ENCODE peak calls at places on chromosomes 1 and 21, in seven cellular contexts. L, J, P, I, C, N and Y are unnamed samples.

GRCh38 chr1:245153645-245154428 is 948 bp upstream of the KIF26B start:
- DNase-seq in L (no peak), J (peak), P (peak), I (no peak), C (no peak), N (peak), Y (no peak)

GRCh38 chr1:54287176-54287650 is 87.2 kb downstream of the MRPL37 start:
- DNase-seq in L (peak), J (no peak), P (peak), I (peak), C (peak), N (peak), Y (peak)

GRCh38 chr1:208866351-208866750 is 622.2 kb upstream of the PLXNA2 start:
- DNase-seq in L (no peak), J (no peak), P (no peak), I (no peak), C (no peak), N (no peak), Y (no peak)

GRCh38 chr1:210301254-210301955 is 27.3 kb upstream of the HHAT start:
- DNase-seq in L (no peak), J (no peak), P (no peak), I (no peak), C (no peak), N (no peak), Y (no peak)

GRCh38 chr1:201728731-201729130 is 100.2 kb upstream of the IPO9 start:
- DNase-seq in L (no peak), J (no peak), P (no peak), I (no peak), C (no peak), N (no peak), Y (no peak)

GRCh38 chr1:911875-912739 is 11.6 kb upstream of the SAMD11 start:
- DNase-seq in L (no peak), J (peak), P (no peak), I (no peak), C (no peak), N (peak), Y (no peak)

GRCh38 chr1:156657161-156657970 is 15.4 kb downstream of the BCAN start:
- DNase-seq in L (peak), J (peak), P (peak), I (peak), C (peak), N (peak), Y (peak)

GRCh38 chr1:59705849-59706599 is 108.7 kb upstream of the HOOK1 start:
- DNase-seq in L (peak), J (no peak), P (peak), I (peak), C (no peak), N (no peak), Y (no peak)

GRCh38 chr1:8162168-8162567 is 136.1 kb upstream of the ERRFI1 start:
- DNase-seq in L (no peak), J (no peak), P (no peak), I (no peak), C (no peak), N (no peak), Y (no peak)

GRCh38 chr1:109838838-109839240 is 71.8 kb upstream of the CSF1 start:
- DNase-seq in L (no peak), J (no peak), P (no peak), I (peak), C (no peak), N (no peak), Y (no peak)

GRCh38 chr1:19647643-19648042 is 3.5 kb downstream of the NBL1 start:
- DNase-seq in L (no peak), J (peak), P (no peak), I (no peak), C (no peak), N (no peak), Y (no peak)

GRCh38 chr1:1091344-1092148 is 17.4 kb upstream of the RNF223 start:
- DNase-seq in L (no peak), J (peak), P (no peak), I (no peak), C (no peak), N (peak), Y (peak)

GRCh38 chr1:7810395-7810794 is 26.3 kb downstream of the PER3 start:
- DNase-seq in L (no peak), J (no peak), P (peak), I (peak), C (no peak), N (no peak), Y (peak)

GRCh38 chr1:170664828-170665617 is 1.1 kb downstream of the PRRX1 start:
- DNase-seq in L (peak), J (peak), P (no peak), I (peak), C (no peak), N (no peak), Y (no peak)

GRCh38 chr1:8424539-8425116 is 106.7 kb downstream of the SLC45A1 start:
- DNase-seq in L (peak), J (no peak), P (peak), I (no peak), C (peak), N (peak), Y (peak)

GRCh38 chr1:4267381-4268261 is 367.5 kb upstream of the C1orf174 start:
- DNase-seq in L (no peak), J (no peak), P (no peak), I (no peak), C (no peak), N (no peak), Y (no peak)

GRCh38 chr1:100622966-100623762 is 85.2 kb downstream of the GPR88 start:
- DNase-seq in L (no peak), J (no peak), P (no peak), I (peak), C (no peak), N (no peak), Y (no peak)

GRCh38 chr1:243233908-243234307 is 21.2 kb downstream of the CEP170 start:
- DNase-seq in L (no peak), J (no peak), P (no peak), I (peak), C (no peak), N (no peak), Y (no peak)

GRCh38 chr1:118335372-118335771 is 150.3 kb upstream of the SPAG17 start:
- DNase-seq in L (no peak), J (no peak), P (no peak), I (peak), C (no peak), N (no peak), Y (no peak)

GRCh38 chr1:30259631-30260030 is 463.8 kb downstream of the MATN1 start:
- DNase-seq in L (no peak), J (no peak), P (no peak), I (no peak), C (no peak), N (no peak), Y (no peak)

GRCh38 chr1:160877221-160877620 is 7.8 kb downstream of the ITLN1 start:
- DNase-seq in L (no peak), J (no peak), P (peak), I (no peak), C (no peak), N (no peak), Y (peak)

GRCh38 chr1:155017021-155017945 is 14.7 kb downstream of the ZBTB7B start:
- DNase-seq in L (peak), J (peak), P (peak), I (peak), C (peak), N (peak), Y (peak)

GRCh38 chr21:16773206-16773605 is 739.6 kb upstream of the CXADR start:
- DNase-seq in L (no peak), J (no peak), P (no peak), I (peak), C (no peak), N (no peak), Y (no peak)

GRCh38 chr1:59238993-59239392 is 57.9 kb upstream of the FGGY start:
- DNase-seq in L (no peak), J (no peak), P (no peak), I (no peak), C (no peak), N (no peak), Y (no peak)

GRCh38 chr1:204213668-204214662 is at the start of gene GOLT1A:
- DNase-seq in L (peak), J (peak), P (peak), I (peak), C (peak), N (no peak), Y (peak)

GRCh38 chr1:167305705-167306277 is 85.1 kb downstream of the POU2F1 start:
- DNase-seq in L (no peak), J (no peak), P (no peak), I (no peak), C (no peak), N (no peak), Y (no peak)

GRCh38 chr1:171486048-171486519 is 754 bp downstream of the PRRC2C start:
- DNase-seq in L (peak), J (no peak), P (peak), I (peak), C (peak), N (no peak), Y (peak)

GRCh38 chr1:95116666-95117206 is 419 bp upstream of the TLCD4 start:
- DNase-seq in L (peak), J (no peak), P (peak), I (peak), C (peak), N (peak), Y (peak)

GRCh38 chr1:229029644-229030235 is 241.2 kb upstream of the RAB4A start:
- DNase-seq in L (no peak), J (no peak), P (peak), I (no peak), C (no peak), N (no peak), Y (no peak)

GRCh38 chr1:5660141-5660935 is 331.9 kb downstream of the NPHP4 start:
- DNase-seq in L (peak), J (no peak), P (peak), I (no peak), C (no peak), N (no peak), Y (peak)

GRCh38 chr1:98739762-98740161 is 78.2 kb downstream of the SNX7 start:
- DNase-seq in L (no peak), J (no peak), P (no peak), I (no peak), C (no peak), N (no peak), Y (no peak)

GRCh38 chr1:47380699-47381098 is 35.4 kb upstream of the FOXE3 start:
- DNase-seq in L (no peak), J (no peak), P (no peak), I (no peak), C (no peak), N (no peak), Y (no peak)

GRCh38 chr1:27940870-27941269 is 6.1 kb downstream of the SMPDL3B start:
- DNase-seq in L (no peak), J (no peak), P (no peak), I (no peak), C (no peak), N (peak), Y (no peak)

GRCh38 chr1:12643785-12644184 is at the start of gene AADACL4:
- DNase-seq in L (no peak), J (no peak), P (no peak), I (no peak), C (no peak), N (no peak), Y (no peak)

GRCh38 chr1:12644829-12645228 is 944 bp downstream of the AADACL4 start:
- DNase-seq in L (no peak), J (no peak), P (no peak), I (no peak), C (no peak), N (no peak), Y (no peak)

GRCh38 chr1:12644237-12644636 is 352 bp downstream of the AADACL4 start:
- DNase-seq in L (no peak), J (no peak), P (no peak), I (no peak), C (no peak), N (no peak), Y (no peak)

GRCh38 chr1:12640958-12641272 is 3.0 kb upstream of the AADACL4 start:
- DNase-seq in L (no peak), J (no peak), P (no peak), I (no peak), C (no peak), N (no peak), Y (no peak)

GRCh38 chr1:12643079-12643478 is 806 bp upstream of the AADACL4 start:
- DNase-seq in L (no peak), J (no peak), P (peak), I (no peak), C (no peak), N (no peak), Y (no peak)
- TF ChIP-seq POLR2A in L (no peak), J (no peak), P (no peak), I (no peak), C (no peak), N (no peak), Y (no peak)

GRCh38 chr21:34707876-34708325 is 39.1 kb downstream of the CLIC6 start:
- DNase-seq in L (no peak), J (no peak), P (peak), I (no peak), C (no peak), N (no peak), Y (no peak)
- TF ChIP-seq POLR2A in L (no peak), J (no peak), P (no peak), I (no peak), C (no peak), N (no peak), Y (no peak)

GRCh38 chr21:43360441-43361126 is 66.3 kb downstream of the SIK1 start:
- DNase-seq in L (no peak), J (peak), P (no peak), I (no peak), C (no peak), N (no peak), Y (no peak)

GRCh38 chr21:43362928-43363314 is 64.0 kb downstream of the SIK1 start:
- DNase-seq in L (no peak), J (no peak), P (no peak), I (no peak), C (no peak), N (no peak), Y (no peak)

GRCh38 chr21:43362306-43362927 is 64.5 kb downstream of the SIK1 start:
- DNase-seq in L (peak), J (peak), P (peak), I (peak), C (peak), N (peak), Y (no peak)

GRCh38 chr21:43361493-43362296 is 65.2 kb downstream of the SIK1 start:
- DNase-seq in L (peak), J (peak), P (no peak), I (peak), C (no peak), N (peak), Y (no peak)

DNA sequence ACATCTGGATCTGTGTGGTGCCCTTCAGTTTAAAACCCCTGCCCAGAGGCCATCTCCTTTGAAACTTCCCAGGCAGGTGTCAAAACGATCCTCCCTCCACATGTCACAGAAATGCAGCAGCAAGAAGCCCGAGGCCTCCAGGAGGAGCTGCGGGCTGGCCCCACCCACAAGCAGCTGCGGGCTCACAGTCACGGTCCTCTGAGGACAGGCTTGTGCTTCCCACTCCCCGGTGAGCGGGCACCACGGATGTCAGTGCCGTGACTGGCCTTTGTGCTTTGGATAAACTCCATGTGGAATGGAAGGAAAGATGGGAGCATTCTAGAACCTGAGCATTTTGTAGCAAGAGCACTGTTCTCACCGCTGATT is 65.8 kb downstream of the SIK1 start:
- DNase-seq in L (peak), J (peak), P (peak), I (peak), C (no peak), N (no peak), Y (no peak)
- TF ChIP-seq POLR2A in L (no peak), J (no peak), P (no peak), I (peak), C (no peak), N (no peak), Y (no peak)

GRCh38 chr21:15065381-15066230 is 806 bp upstream of the NRIP1 start:
- DNase-seq in L (peak), J (peak), P (peak), I (peak), C (peak), N (peak), Y (peak)
- TF ChIP-seq POLR2A in L (peak), J (peak), P (no peak), I (no peak), C (no peak), N (peak), Y (peak)

DNA sequence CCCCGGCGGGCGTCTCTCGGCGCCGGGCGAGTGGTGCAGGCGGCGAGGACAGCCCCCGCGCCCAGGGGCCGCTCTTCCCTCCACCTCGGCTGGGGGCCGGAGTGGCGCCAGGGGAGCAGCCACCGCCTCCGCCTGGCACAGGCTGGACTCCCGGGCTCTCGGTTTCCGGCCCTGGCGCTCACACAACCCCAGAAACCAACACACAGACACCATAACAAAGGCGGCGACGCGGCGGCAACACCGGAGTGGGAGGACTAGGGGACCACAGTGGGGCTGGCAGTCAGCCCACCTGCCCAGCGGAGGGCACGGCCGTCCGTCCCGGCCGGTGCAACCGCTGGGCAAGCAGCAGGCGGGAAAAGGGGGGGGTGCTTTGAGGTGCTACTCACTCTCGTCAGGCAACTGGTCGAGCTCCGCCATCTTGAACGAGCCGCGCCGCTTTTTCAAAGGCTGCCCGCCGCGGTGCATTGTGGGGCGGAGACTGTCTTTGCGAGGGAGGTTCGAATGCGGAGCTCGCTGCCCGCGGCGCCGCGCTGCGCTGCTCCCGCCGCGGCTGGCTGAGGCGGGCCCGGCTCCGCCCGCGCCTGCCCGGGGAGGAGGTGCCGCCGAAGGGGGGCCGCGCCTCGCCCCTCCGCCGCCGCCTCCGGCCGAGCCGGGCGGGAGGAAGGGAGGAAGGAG is at the start of gene LIN9:
- DNase-seq in L (peak), J (peak), P (peak), I (peak), C (peak), N (peak), Y (peak)
- TF ChIP-seq POLR2A in L (peak), J (no peak), P (peak), I (peak), C (no peak), N (no peak), Y (peak)

GRCh38 chr1:44807364-44808062 is 362 bp upstream of the DYNLT4 start:
- DNase-seq in L (peak), J (peak), P (peak), I (peak), C (peak), N (peak), Y (peak)
- TF ChIP-seq POLR2A in L (no peak), J (peak), P (peak), I (peak), C (no peak), N (no peak), Y (peak)

GRCh38 chr1:235067396-235068154 is 61.1 kb downstream of the TOMM20 start:
- DNase-seq in L (peak), J (no peak), P (peak), I (peak), C (peak), N (no peak), Y (no peak)
- TF ChIP-seq POLR2A in L (no peak), J (no peak), P (no peak), I (no peak), C (no peak), N (no peak), Y (no peak)